ENCODE peak calls at places on chromosomes 12 and 14, in eight cellular contexts. One of them, this sample, is unnamed.
A peak's percentile ranks its signal among the peaks of the same experiment; 100 is the strongest.

GRCh38 chr14:63308723-63309317 is 9.9 kb downstream of the GPHB5 start:
- DNase-seq in esophagus squamous epithelium: no peak
- DNase-seq in ovary: no peak
- DNase-seq in lung: no peak
- DNase-seq in endothelial cell of umbilical vein: peak; percentile 57
- DNase-seq in PC-3: peak; percentile 55
- DNase-seq in prostate gland: no peak
- DNase-seq in tibial artery: no peak
- DNase-seq in this sample: no peak

GRCh38 chr14:104292084-104292970 is 153.9 kb downstream of the KIF26A start:
- DNase-seq in esophagus squamous epithelium: no peak
- DNase-seq in ovary: peak; percentile 22
- DNase-seq in lung: no peak
- DNase-seq in endothelial cell of umbilical vein: no peak
- DNase-seq in PC-3: no peak
- DNase-seq in prostate gland: no peak
- DNase-seq in tibial artery: peak; percentile 47
- DNase-seq in this sample: peak; percentile 31

GRCh38 chr12:18886962-18887361 is 149.0 kb downstream of the CAPZA3 start:
- DNase-seq in esophagus squamous epithelium: no peak
- DNase-seq in ovary: no peak
- DNase-seq in lung: no peak
- DNase-seq in endothelial cell of umbilical vein: no peak
- DNase-seq in PC-3: no peak
- DNase-seq in prostate gland: no peak
- DNase-seq in tibial artery: no peak
- DNase-seq in this sample: no peak

GRCh38 chr12:129997239-129997638 is 93.4 kb upstream of the TMEM132D start:
- DNase-seq in esophagus squamous epithelium: no peak
- DNase-seq in ovary: no peak
- DNase-seq in lung: no peak
- DNase-seq in endothelial cell of umbilical vein: no peak
- DNase-seq in PC-3: no peak
- DNase-seq in prostate gland: no peak
- DNase-seq in tibial artery: no peak
- DNase-seq in this sample: no peak

GRCh38 chr14:72892103-72892878 is 1.6 kb downstream of the DPF3 start:
- DNase-seq in esophagus squamous epithelium: no peak
- DNase-seq in ovary: peak; percentile 46
- DNase-seq in lung: no peak
- DNase-seq in endothelial cell of umbilical vein: peak; percentile 56
- DNase-seq in PC-3: peak; percentile 55
- DNase-seq in prostate gland: no peak
- DNase-seq in tibial artery: no peak
- DNase-seq in this sample: no peak

GRCh38 chr14:22314183-22314820 is 274.7 kb downstream of the DAD1 start:
- DNase-seq in esophagus squamous epithelium: no peak
- DNase-seq in ovary: no peak
- DNase-seq in lung: peak; percentile 33
- DNase-seq in endothelial cell of umbilical vein: peak; percentile 54
- DNase-seq in PC-3: peak; percentile 88
- DNase-seq in prostate gland: peak; percentile 14
- DNase-seq in tibial artery: no peak
- DNase-seq in this sample: no peak

GRCh38 chr12:13472690-13473089 is 276.2 kb downstream of the EMP1 start:
- DNase-seq in esophagus squamous epithelium: no peak
- DNase-seq in ovary: no peak
- DNase-seq in lung: no peak
- DNase-seq in endothelial cell of umbilical vein: no peak
- DNase-seq in PC-3: peak; percentile 41
- DNase-seq in prostate gland: no peak
- DNase-seq in tibial artery: no peak
- DNase-seq in this sample: no peak

GRCh38 chr12:93244514-93245077 is 133.1 kb upstream of the NUDT4 start:
- DNase-seq in esophagus squamous epithelium: no peak
- DNase-seq in ovary: no peak
- DNase-seq in lung: no peak
- DNase-seq in endothelial cell of umbilical vein: no peak
- DNase-seq in PC-3: no peak
- DNase-seq in prostate gland: no peak
- DNase-seq in tibial artery: no peak
- DNase-seq in this sample: no peak

GRCh38 chr12:66633676-66634075 is 45.2 kb downstream of the GRIP1 start:
- DNase-seq in esophagus squamous epithelium: no peak
- DNase-seq in ovary: no peak
- DNase-seq in lung: peak; percentile 38
- DNase-seq in endothelial cell of umbilical vein: peak; percentile 57
- DNase-seq in PC-3: peak; percentile 86
- DNase-seq in prostate gland: no peak
- DNase-seq in tibial artery: no peak
- DNase-seq in this sample: no peak

GRCh38 chr14:50845166-50845565 is 14.2 kb upstream of the NIN start:
- DNase-seq in esophagus squamous epithelium: no peak
- DNase-seq in ovary: no peak
- DNase-seq in lung: no peak
- DNase-seq in endothelial cell of umbilical vein: no peak
- DNase-seq in PC-3: no peak
- DNase-seq in prostate gland: no peak
- DNase-seq in tibial artery: no peak
- DNase-seq in this sample: no peak

GRCh38 chr14:75247286-75247922 is 31.2 kb upstream of the FOS start:
- DNase-seq in esophagus squamous epithelium: no peak
- DNase-seq in ovary: no peak
- DNase-seq in lung: no peak
- DNase-seq in endothelial cell of umbilical vein: no peak
- DNase-seq in PC-3: no peak
- DNase-seq in prostate gland: no peak
- DNase-seq in tibial artery: no peak
- DNase-seq in this sample: no peak

GRCh38 chr12:96108321-96108720 is 72.9 kb upstream of the LTA4H start:
- DNase-seq in esophagus squamous epithelium: no peak
- DNase-seq in ovary: no peak
- DNase-seq in lung: peak; percentile 46
- DNase-seq in endothelial cell of umbilical vein: peak; percentile 82
- DNase-seq in PC-3: no peak
- DNase-seq in prostate gland: no peak
- DNase-seq in tibial artery: no peak
- DNase-seq in this sample: no peak

GRCh38 chr12:53115891-53116675 is 12.8 kb downstream of the SOAT2 start:
- DNase-seq in esophagus squamous epithelium: no peak
- DNase-seq in ovary: no peak
- DNase-seq in lung: no peak
- DNase-seq in endothelial cell of umbilical vein: no peak
- DNase-seq in PC-3: no peak
- DNase-seq in prostate gland: no peak
- DNase-seq in tibial artery: no peak
- DNase-seq in this sample: peak; percentile 53

GRCh38 chr12:115355301-115355700 is 671.3 kb upstream of the TBX3 start:
- DNase-seq in esophagus squamous epithelium: no peak
- DNase-seq in ovary: no peak
- DNase-seq in lung: no peak
- DNase-seq in endothelial cell of umbilical vein: no peak
- DNase-seq in PC-3: peak; percentile 25
- DNase-seq in prostate gland: no peak
- DNase-seq in tibial artery: no peak
- DNase-seq in this sample: no peak

GRCh38 chr12:93375906-93376305 is 1.8 kb upstream of the NUDT4 start:
- DNase-seq in esophagus squamous epithelium: no peak
- DNase-seq in ovary: no peak
- DNase-seq in lung: no peak
- DNase-seq in endothelial cell of umbilical vein: no peak
- DNase-seq in PC-3: no peak
- DNase-seq in prostate gland: no peak
- DNase-seq in tibial artery: no peak
- DNase-seq in this sample: no peak

GRCh38 chr12:50390284-50390683 is 6.1 kb downstream of the FAM186A start:
- DNase-seq in esophagus squamous epithelium: no peak
- DNase-seq in ovary: no peak
- DNase-seq in lung: no peak
- DNase-seq in endothelial cell of umbilical vein: peak; percentile 83
- DNase-seq in PC-3: peak; percentile 97
- DNase-seq in prostate gland: no peak
- DNase-seq in tibial artery: no peak
- DNase-seq in this sample: no peak

GRCh38 chr12:10620078-10620779 is 6.8 kb upstream of the MAGOHB start:
- DNase-seq in esophagus squamous epithelium: no peak
- DNase-seq in ovary: no peak
- DNase-seq in lung: no peak
- DNase-seq in endothelial cell of umbilical vein: no peak
- DNase-seq in PC-3: no peak
- DNase-seq in prostate gland: no peak
- DNase-seq in tibial artery: no peak
- DNase-seq in this sample: no peak

GRCh38 chr14:82725188-82725587 is 1191.5 kb upstream of the SEL1L start:
- DNase-seq in esophagus squamous epithelium: no peak
- DNase-seq in ovary: no peak
- DNase-seq in lung: no peak
- DNase-seq in endothelial cell of umbilical vein: no peak
- DNase-seq in PC-3: no peak
- DNase-seq in prostate gland: no peak
- DNase-seq in tibial artery: no peak
- DNase-seq in this sample: no peak

GRCh38 chr12:128842579-128842978 is 10.7 kb upstream of the GLT1D1 start:
- DNase-seq in esophagus squamous epithelium: no peak
- DNase-seq in ovary: no peak
- DNase-seq in lung: no peak
- DNase-seq in endothelial cell of umbilical vein: no peak
- DNase-seq in PC-3: no peak
- DNase-seq in prostate gland: no peak
- DNase-seq in tibial artery: no peak
- DNase-seq in this sample: no peak

GRCh38 chr12:128848371-128848770 is 4.9 kb upstream of the GLT1D1 start:
- DNase-seq in esophagus squamous epithelium: no peak
- DNase-seq in ovary: no peak
- DNase-seq in lung: no peak
- DNase-seq in endothelial cell of umbilical vein: no peak
- DNase-seq in PC-3: no peak
- DNase-seq in prostate gland: no peak
- DNase-seq in tibial artery: no peak
- DNase-seq in this sample: no peak

GRCh38 chr12:128840862-128841468 is 12.3 kb upstream of the GLT1D1 start:
- DNase-seq in esophagus squamous epithelium: no peak
- DNase-seq in ovary: no peak
- DNase-seq in lung: no peak
- DNase-seq in endothelial cell of umbilical vein: no peak
- DNase-seq in PC-3: no peak
- DNase-seq in prostate gland: no peak
- DNase-seq in tibial artery: no peak
- DNase-seq in this sample: no peak

GRCh38 chr12:128843538-128843937 is 9.7 kb upstream of the GLT1D1 start:
- DNase-seq in esophagus squamous epithelium: no peak
- DNase-seq in ovary: no peak
- DNase-seq in lung: no peak
- DNase-seq in endothelial cell of umbilical vein: no peak
- DNase-seq in PC-3: no peak
- DNase-seq in prostate gland: no peak
- DNase-seq in tibial artery: no peak
- DNase-seq in this sample: no peak

GRCh38 chr12:128844031-128844635 is 9.1 kb upstream of the GLT1D1 start:
- DNase-seq in esophagus squamous epithelium: no peak
- DNase-seq in ovary: no peak
- DNase-seq in lung: no peak
- DNase-seq in endothelial cell of umbilical vein: no peak
- DNase-seq in PC-3: no peak
- DNase-seq in prostate gland: no peak
- DNase-seq in tibial artery: no peak
- DNase-seq in this sample: no peak
- H3K4me1 ChIP-seq in esophagus squamous epithelium: no peaks in the 10 kb centered on the region
- H3K4me1 ChIP-seq in ovary: no peaks in the 10 kb centered on the region
- H3K4me1 ChIP-seq in lung: peaks cover 1% of the 10 kb centered on the region
- H3K4me1 ChIP-seq in endothelial cell of umbilical vein: no peaks in the 10 kb centered on the region
- H3K4me1 ChIP-seq in PC-3: no peaks in the 10 kb centered on the region
- H3K4me1 ChIP-seq in prostate gland: no peaks in the 10 kb centered on the region
- H3K4me1 ChIP-seq in tibial artery: no peaks in the 10 kb centered on the region
- H3K4me1 ChIP-seq in this sample: no peaks in the 10 kb centered on the region

GRCh38 chr12:108623577-108623976 is 10.1 kb downstream of the SELPLG start:
- DNase-seq in esophagus squamous epithelium: no peak
- DNase-seq in ovary: no peak
- DNase-seq in lung: no peak
- DNase-seq in endothelial cell of umbilical vein: no peak
- DNase-seq in PC-3: no peak
- DNase-seq in prostate gland: no peak
- DNase-seq in tibial artery: no peak
- DNase-seq in this sample: no peak
- H3K4me1 ChIP-seq in esophagus squamous epithelium: no peaks in the 10 kb centered on the region
- H3K4me1 ChIP-seq in ovary: peaks cover 1% of the 10 kb centered on the region
- H3K4me1 ChIP-seq in lung: peaks cover 10% of the 10 kb centered on the region
- H3K4me1 ChIP-seq in endothelial cell of umbilical vein: peaks cover 15% of the 10 kb centered on the region
- H3K4me1 ChIP-seq in PC-3: peaks cover 15% of the 10 kb centered on the region
- H3K4me1 ChIP-seq in prostate gland: peaks cover 3% of the 10 kb centered on the region
- H3K4me1 ChIP-seq in tibial artery: no peaks in the 10 kb centered on the region
- H3K4me1 ChIP-seq in this sample: peaks cover 13% of the 10 kb centered on the region

DNA sequence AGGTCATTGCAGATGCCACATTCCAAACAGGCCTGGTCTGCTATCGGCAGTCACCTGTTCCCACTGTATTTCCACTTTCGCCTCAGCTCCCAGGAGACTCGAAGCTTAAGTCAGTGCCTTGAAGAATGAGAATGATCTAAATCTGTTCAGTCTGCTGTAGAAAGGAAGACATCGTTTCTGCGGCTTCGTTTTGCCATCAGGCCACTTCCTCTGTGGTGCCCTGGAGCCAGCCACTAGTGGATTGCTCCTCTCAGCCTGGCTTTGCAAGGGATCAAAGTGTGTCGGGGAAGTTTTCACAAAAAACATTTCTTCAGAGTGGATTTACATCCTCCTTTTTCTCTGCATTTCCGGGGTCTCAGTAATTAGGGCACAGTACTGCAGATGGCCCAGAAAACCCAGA is 66.7 kb downstream of the AACS start:
- DNase-seq in esophagus squamous epithelium: no peak
- DNase-seq in ovary: no peak
- DNase-seq in lung: no peak
- DNase-seq in endothelial cell of umbilical vein: no peak
- DNase-seq in PC-3: no peak
- DNase-seq in prostate gland: no peak
- DNase-seq in tibial artery: no peak
- DNase-seq in this sample: no peak
- H3K4me1 ChIP-seq in esophagus squamous epithelium: no peaks in the 10 kb centered on the region
- H3K4me1 ChIP-seq in ovary: no peaks in the 10 kb centered on the region
- H3K4me1 ChIP-seq in lung: no peaks in the 10 kb centered on the region
- H3K4me1 ChIP-seq in endothelial cell of umbilical vein: no peaks in the 10 kb centered on the region
- H3K4me1 ChIP-seq in PC-3: no peaks in the 10 kb centered on the region
- H3K4me1 ChIP-seq in prostate gland: no peaks in the 10 kb centered on the region
- H3K4me1 ChIP-seq in tibial artery: peaks cover 16% of the 10 kb centered on the region
- H3K4me1 ChIP-seq in this sample: peaks cover 6% of the 10 kb centered on the region

GRCh38 chr12:120839503-120839902 is 64.7 kb downstream of the SPPL3 start:
- DNase-seq in esophagus squamous epithelium: no peak
- DNase-seq in ovary: no peak
- DNase-seq in lung: no peak
- DNase-seq in endothelial cell of umbilical vein: no peak
- DNase-seq in PC-3: no peak
- DNase-seq in prostate gland: no peak
- DNase-seq in tibial artery: no peak
- DNase-seq in this sample: no peak
- H3K4me1 ChIP-seq in esophagus squamous epithelium: peaks cover 19% of the 10 kb centered on the region
- H3K4me1 ChIP-seq in ovary: peaks cover 13% of the 10 kb centered on the region
- H3K4me1 ChIP-seq in lung: peaks cover 13% of the 10 kb centered on the region
- H3K4me1 ChIP-seq in endothelial cell of umbilical vein: no peaks in the 10 kb centered on the region
- H3K4me1 ChIP-seq in PC-3: peaks cover 10% of the 10 kb centered on the region
- H3K4me1 ChIP-seq in prostate gland: no peaks in the 10 kb centered on the region
- H3K4me1 ChIP-seq in tibial artery: peaks cover 17% of the 10 kb centered on the region
- H3K4me1 ChIP-seq in this sample: peaks cover 45% of the 10 kb centered on the region

GRCh38 chr12:105322070-105322469 is 8.4 kb upstream of the C12orf75 start:
- DNase-seq in esophagus squamous epithelium: no peak
- DNase-seq in ovary: no peak
- DNase-seq in lung: no peak
- DNase-seq in endothelial cell of umbilical vein: no peak
- DNase-seq in PC-3: no peak
- DNase-seq in prostate gland: no peak
- DNase-seq in tibial artery: no peak
- DNase-seq in this sample: no peak
- H3K4me1 ChIP-seq in esophagus squamous epithelium: no peaks in the 10 kb centered on the region
- H3K4me1 ChIP-seq in ovary: no peaks in the 10 kb centered on the region
- H3K4me1 ChIP-seq in lung: no peaks in the 10 kb centered on the region
- H3K4me1 ChIP-seq in endothelial cell of umbilical vein: peaks cover 16% of the 10 kb centered on the region
- H3K4me1 ChIP-seq in PC-3: peaks cover 5% of the 10 kb centered on the region
- H3K4me1 ChIP-seq in prostate gland: no peaks in the 10 kb centered on the region
- H3K4me1 ChIP-seq in tibial artery: no peaks in the 10 kb centered on the region
- H3K4me1 ChIP-seq in this sample: peaks cover 7% of the 10 kb centered on the region

This sample was measured in suprapubic skin.